ENCODE peak calls at places on chromosomes 16 and 17, in four cellular contexts. X is GM13976, Z is SHP77, M is T-helper 1 cell. F is an unnamed sample.

GRCh38 chr17:41792835-41793748 is 6.6 kb upstream of the JUP start:
- DNase-seq in X (no peak), Z (peak; percentile 60), M (no peak), F (no peak)

GRCh38 chr16:7867831-7868230 is 535.2 kb downstream of the RBFOX1 start:
- DNase-seq in M (no peak), Z (no peak), X (no peak), F (no peak)

GRCh38 chr17:42347198-42347597 is 41.0 kb downstream of the STAT3 start:
- DNase-seq in Z (no peak), X (no peak), M (no peak), F (no peak)

GRCh38 chr16:652454-653021 is 3.4 kb downstream of the WDR90 start:
- DNase-seq in Z (no peak), M (no peak), X (no peak), F (no peak)

GRCh38 chr17:81135503-81136283 is 29.6 kb upstream of the PVALEF start:
- DNase-seq in Z (peak; percentile 83), M (no peak), X (no peak), F (no peak)

GRCh38 chr16:49019081-49019633 is 262.5 kb downstream of the CBLN1 start:
- DNase-seq in Z (peak; percentile 49), M (no peak), X (no peak), F (no peak)

GRCh38 chr16:88116121-88116900 is 165.1 kb downstream of the BANP start:
- DNase-seq in X (no peak), M (no peak), Z (peak; percentile 82), F (no peak)

GRCh38 chr16:67613808-67614207 is 31.1 kb upstream of the CARMIL2 start:
- DNase-seq in X (no peak), Z (peak; percentile 6), M (no peak), F (no peak)

GRCh38 chr17:69695646-69696045 is 281.1 kb downstream of the MAP2K6 start:
- DNase-seq in X (no peak), Z (no peak), M (no peak), F (no peak)

GRCh38 chr16:27984121-27984520 is 79.4 kb downstream of the GSG1L start:
- DNase-seq in X (no peak), M (no peak), Z (no peak), F (no peak)

GRCh38 chr16:74563828-74564263 is 43.1 kb downstream of the GLG1 start:
- DNase-seq in M (no peak), Z (no peak), X (no peak), F (no peak)

GRCh38 chr16:67312450-67313118 is 14.0 kb downstream of the KCTD19 start:
- DNase-seq in M (no peak), X (no peak), Z (no peak), F (peak; percentile 11)

GRCh38 chr16:55668337-55669281 is 12.8 kb downstream of the SLC6A2 start:
- DNase-seq in Z (no peak), M (no peak), X (no peak), F (no peak)

GRCh38 chr17:32852811-32853210 is 24.1 kb downstream of the MYO1D start:
- DNase-seq in Z (no peak), X (no peak), M (no peak), F (no peak)

GRCh38 chr16:57284206-57284951 is at the start of gene PLLP:
- DNase-seq in Z (peak; percentile 50), M (peak; percentile 29), X (peak; percentile 81), F (peak; percentile 81)

GRCh38 chr16:68374251-68374805 is 63.5 kb downstream of the PRMT7 start:
- DNase-seq in M (no peak), Z (no peak), X (no peak), F (no peak)

GRCh38 chr17:38352245-38353083 is 820 bp downstream of the SOCS7 start:
- DNase-seq in X (peak; percentile 55), M (no peak), Z (peak; percentile 9), F (no peak)

GRCh38 chr16:88049561-88050545 is 98.6 kb downstream of the BANP start:
- DNase-seq in Z (no peak), X (no peak), M (no peak), F (no peak)

GRCh38 chr17:13755851-13756250 is 154.1 kb upstream of the HS3ST3A1 start:
- DNase-seq in X (no peak), Z (no peak), M (no peak), F (no peak)

GRCh38 chr17:34307110-34307509 is 12.1 kb upstream of the CCL8 start:
- DNase-seq in Z (no peak), M (no peak), X (no peak), F (no peak)

GRCh38 chr16:27737513-27737912 is 187.6 kb downstream of the KATNIP start:
- DNase-seq in X (no peak), Z (no peak), M (no peak), F (no peak)

GRCh38 chr16:30054451-30054850 is 11.1 kb upstream of the ALDOA start:
- DNase-seq in M (no peak), Z (no peak), X (no peak), F (no peak)

GRCh38 chr17:79850571-79851460 is 11.6 kb upstream of the CBX4 start:
- DNase-seq in Z (no peak), X (no peak), M (no peak), F (no peak)

GRCh38 chr17:57946798-57947358 is 8.3 kb downstream of the CUEDC1 start:
- DNase-seq in M (no peak), Z (peak; percentile 59), X (peak; percentile 75), F (peak; percentile 76)

GRCh38 chr16:84169765-84170310 is 17.0 kb downstream of the TAF1C start:
- DNase-seq in Z (no peak), M (no peak), X (no peak), F (no peak)

GRCh38 chr17:47192549-47192948 is 3.5 kb upstream of the CDC27 start:
- DNase-seq in X (no peak), Z (peak; percentile 68), M (no peak), F (no peak)

GRCh38 chr17:76597156-76598003 is 11.7 kb upstream of the ST6GALNAC2 start:
- DNase-seq in X (peak; percentile 27), M (no peak), Z (peak; percentile 27), F (no peak)

GRCh38 chr17:35138218-35138617 is 3.9 kb downstream of the NLE1 start:
- DNase-seq in Z (no peak), M (no peak), X (no peak), F (no peak)

GRCh38 chr16:47492428-47493357 is 31.6 kb downstream of the PHKB start:
- DNase-seq in X (peak; percentile 64), Z (no peak), M (no peak), F (peak; percentile 32)

GRCh38 chr17:45013021-45013997 is 38.1 kb downstream of the DCAKD start:
- DNase-seq in Z (peak; percentile 74), M (no peak), X (no peak), F (no peak)

GRCh38 chr17:43615330-43615729 is 46.4 kb downstream of the MEOX1 start:
- DNase-seq in Z (no peak), X (no peak), M (no peak), F (no peak)

GRCh38 chr16:58148526-58148925 is 19.3 kb upstream of the CFAP20 start:
- DNase-seq in Z (no peak), M (no peak), X (no peak), F (no peak)

GRCh38 chr17:81325974-81326358 is 30.9 kb upstream of the SLC38A10 start:
- DNase-seq in Z (no peak), X (no peak), M (no peak), F (no peak)

GRCh38 chr17:68200689-68201424 is 47.0 kb upstream of the AMZ2 start:
- DNase-seq in M (peak; percentile 67), X (peak; percentile 73), Z (peak; percentile 83), F (peak; percentile 71)

GRCh38 chr17:39054111-39054645 is 87.0 kb upstream of the FBXO47 start:
- DNase-seq in X (no peak), Z (no peak), M (no peak), F (no peak)

GRCh38 chr17:82212331-82213250 is at the start of gene CCDC57:
- DNase-seq in M (peak; percentile 50), Z (peak; percentile 78), X (peak; percentile 97), F (peak; percentile 98)

GRCh38 chr17:9905902-9906301 is 831 bp upstream of the RCVRN start:
- DNase-seq in X (peak; percentile 79), Z (no peak), M (no peak), F (peak; percentile 84)

GRCh38 chr16:52283581-52284375 is 263.2 kb downstream of the TOX3 start:
- DNase-seq in M (no peak), Z (no peak), X (no peak), F (no peak)

F was measured in GM13977.